ENCODE peak calls at places on chromosomes 4 and X, in four cellular contexts. One of them, this sample, is unnamed.

GRCh38 chr4:185792384-185793146 is 19.4 kb downstream of the SORBS2 start:
- DNase-seq in tibial nerve: no peak
- DNase-seq in Peyer's patch: no peak
- DNase-seq in sigmoid colon: no peak
- DNase-seq in this sample: no peak

GRCh38 chr4:26987191-26987590 is 126.5 kb downstream of the STIM2 start:
- DNase-seq in sigmoid colon: no peak
- DNase-seq in tibial nerve: no peak
- DNase-seq in Peyer's patch: no peak
- DNase-seq in this sample: no peak

GRCh38 chr4:24260133-24260532 is 324.2 kb downstream of the DHX15 start:
- DNase-seq in sigmoid colon: no peak
- DNase-seq in tibial nerve: no peak
- DNase-seq in Peyer's patch: no peak
- DNase-seq in this sample: no peak

GRCh38 chr4:156496797-156497196 is 474.8 kb downstream of the PDGFC start:
- DNase-seq in Peyer's patch: no peak
- DNase-seq in sigmoid colon: no peak
- DNase-seq in tibial nerve: no peak
- DNase-seq in this sample: no peak

GRCh38 chr4:173301518-173302201 is 32.5 kb downstream of the HMGB2 start:
- DNase-seq in sigmoid colon: no peak
- DNase-seq in Peyer's patch: no peak
- DNase-seq in tibial nerve: no peak
- DNase-seq in this sample: no peak

GRCh38 chr4:2785613-2786012 is 7.3 kb upstream of the SH3BP2 start:
- DNase-seq in sigmoid colon: peak
- DNase-seq in Peyer's patch: no peak
- DNase-seq in tibial nerve: peak
- DNase-seq in this sample: peak

GRCh38 chr4:164536829-164537228 is 217.1 kb upstream of the SMIM31 start:
- DNase-seq in sigmoid colon: no peak
- DNase-seq in Peyer's patch: no peak
- DNase-seq in tibial nerve: no peak
- DNase-seq in this sample: no peak

GRCh38 chrX:150575415-150575814 is 7.0 kb downstream of the MTM1 start:
- DNase-seq in tibial nerve: no peak
- DNase-seq in Peyer's patch: no peak
- DNase-seq in sigmoid colon: no peak
- DNase-seq in this sample: no peak

GRCh38 chr4:69881173-69881773 is 21.3 kb upstream of the SULT1E1 start:
- DNase-seq in sigmoid colon: no peak
- DNase-seq in tibial nerve: no peak
- DNase-seq in Peyer's patch: no peak
- DNase-seq in this sample: no peak

GRCh38 chrX:40094041-40094899 is 3.5 kb downstream of the BCOR start:
- DNase-seq in tibial nerve: no peak
- DNase-seq in Peyer's patch: peak
- DNase-seq in sigmoid colon: peak
- DNase-seq in this sample: peak

GRCh38 chr4:172543249-172543648 is 625.4 kb upstream of the GALNT7 start:
- DNase-seq in Peyer's patch: no peak
- DNase-seq in sigmoid colon: no peak
- DNase-seq in tibial nerve: no peak
- DNase-seq in this sample: no peak

GRCh38 chr4:20272411-20272872 is 20.7 kb downstream of the SLIT2 start:
- DNase-seq in sigmoid colon: no peak
- DNase-seq in tibial nerve: no peak
- DNase-seq in Peyer's patch: no peak
- DNase-seq in this sample: no peak

GRCh38 chr4:94175553-94176260 is 32.0 kb upstream of the SMARCAD1 start:
- DNase-seq in Peyer's patch: no peak
- DNase-seq in sigmoid colon: no peak
- DNase-seq in tibial nerve: no peak
- DNase-seq in this sample: no peak

GRCh38 chr4:41792166-41792565 is 43.6 kb upstream of the PHOX2B start:
- DNase-seq in tibial nerve: no peak
- DNase-seq in Peyer's patch: no peak
- DNase-seq in sigmoid colon: no peak
- DNase-seq in this sample: no peak

GRCh38 chrX:85244411-85245210 is 820 bp downstream of the ZNF711 start:
- DNase-seq in Peyer's patch: no peak
- DNase-seq in sigmoid colon: no peak
- DNase-seq in tibial nerve: no peak
- DNase-seq in this sample: peak

GRCh38 chr4:99324978-99325377 is 3.8 kb upstream of the ADH1B start:
- DNase-seq in sigmoid colon: peak
- DNase-seq in tibial nerve: peak
- DNase-seq in Peyer's patch: no peak
- DNase-seq in this sample: no peak

GRCh38 chr4:99323761-99324160 is 2.6 kb upstream of the ADH1B start:
- DNase-seq in sigmoid colon: peak
- DNase-seq in Peyer's patch: no peak
- DNase-seq in tibial nerve: no peak
- DNase-seq in this sample: no peak

GRCh38 chr4:99324361-99324760 is 3.2 kb upstream of the ADH1B start:
- DNase-seq in Peyer's patch: no peak
- DNase-seq in tibial nerve: no peak
- DNase-seq in sigmoid colon: no peak
- DNase-seq in this sample: no peak

GRCh38 chr4:99317354-99317753 is 3.8 kb downstream of the ADH1B start:
- DNase-seq in Peyer's patch: no peak
- DNase-seq in tibial nerve: no peak
- DNase-seq in sigmoid colon: no peak
- DNase-seq in this sample: no peak

DNA sequence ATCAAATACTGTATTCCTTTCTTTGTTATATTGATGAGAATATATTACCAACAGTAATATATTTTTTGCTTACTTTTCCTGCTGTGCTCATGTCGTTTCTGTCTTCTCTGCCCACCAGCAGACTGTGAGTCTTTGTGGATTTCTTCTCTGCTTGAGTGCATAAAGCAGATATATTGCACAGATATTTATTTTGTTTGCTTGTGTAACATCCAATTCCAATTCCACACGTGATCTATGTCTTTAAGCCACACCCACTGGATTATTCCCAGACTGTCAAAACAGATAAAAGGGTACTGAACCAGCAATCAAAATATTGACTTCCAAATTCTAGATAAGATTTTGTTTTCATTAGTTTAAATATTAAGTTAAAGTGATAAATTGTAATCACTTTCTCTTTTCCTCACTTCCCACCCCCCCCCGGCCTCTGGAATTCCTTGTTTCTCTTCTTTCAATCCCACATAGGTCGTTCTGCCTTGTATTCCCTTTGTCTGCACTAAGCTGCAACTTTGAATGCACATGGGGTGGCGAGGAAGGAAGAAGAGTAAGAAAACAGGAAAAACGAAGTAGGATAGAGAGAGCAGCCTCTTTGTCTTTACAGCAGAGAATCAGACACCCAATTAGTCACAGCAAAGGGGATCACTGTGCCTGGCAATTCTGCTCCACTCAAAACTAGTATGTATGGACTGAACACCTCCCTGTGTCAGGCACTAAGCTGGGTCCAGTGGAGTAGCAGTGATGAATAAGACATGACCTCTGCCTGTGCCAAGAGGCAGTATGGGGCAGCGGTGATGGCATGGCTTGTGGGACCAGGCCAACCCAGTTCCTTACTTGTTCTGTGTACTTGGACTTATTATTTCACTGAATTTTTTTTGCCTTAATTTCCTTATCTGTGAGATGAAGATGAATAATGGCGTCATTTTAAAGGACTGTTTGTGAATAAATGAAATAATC is at the start of gene ADH1B:
- DNase-seq in sigmoid colon: no peak
- DNase-seq in tibial nerve: no peak
- DNase-seq in Peyer's patch: no peak
- DNase-seq in this sample: no peak
- H3K4me3 ChIP-seq in sigmoid colon: peak
- H3K4me3 ChIP-seq in tibial nerve: peak
- H3K4me3 ChIP-seq in Peyer's patch: peak
- H3K4me3 ChIP-seq in this sample: peak

GRCh38 chrX:47581731-47582647 is at the start of gene TIMP1:
- DNase-seq in tibial nerve: peak
- DNase-seq in sigmoid colon: peak
- DNase-seq in Peyer's patch: peak
- DNase-seq in this sample: peak
- TF ChIP-seq POLR2A in tibial nerve: no peak
- TF ChIP-seq POLR2A in sigmoid colon: no peak
- TF ChIP-seq POLR2A in Peyer's patch: no peak
- TF ChIP-seq POLR2A in this sample: no peak

GRCh38 chr4:74420863-74421262 is 24.1 kb upstream of the AREG start:
- DNase-seq in tibial nerve: no peak
- DNase-seq in Peyer's patch: no peak
- DNase-seq in sigmoid colon: no peak
- DNase-seq in this sample: no peak

GRCh38 chr4:74426101-74426500 is 18.8 kb upstream of the AREG start:
- DNase-seq in Peyer's patch: no peak
- DNase-seq in tibial nerve: no peak
- DNase-seq in sigmoid colon: no peak
- DNase-seq in this sample: no peak

GRCh38 chr4:74428278-74428677 is 16.7 kb upstream of the AREG start:
- DNase-seq in sigmoid colon: no peak
- DNase-seq in Peyer's patch: no peak
- DNase-seq in tibial nerve: no peak
- DNase-seq in this sample: no peak

GRCh38 chr4:74423101-74423500 is 21.8 kb upstream of the AREG start:
- DNase-seq in sigmoid colon: no peak
- DNase-seq in Peyer's patch: no peak
- DNase-seq in tibial nerve: no peak
- DNase-seq in this sample: no peak

DNA sequence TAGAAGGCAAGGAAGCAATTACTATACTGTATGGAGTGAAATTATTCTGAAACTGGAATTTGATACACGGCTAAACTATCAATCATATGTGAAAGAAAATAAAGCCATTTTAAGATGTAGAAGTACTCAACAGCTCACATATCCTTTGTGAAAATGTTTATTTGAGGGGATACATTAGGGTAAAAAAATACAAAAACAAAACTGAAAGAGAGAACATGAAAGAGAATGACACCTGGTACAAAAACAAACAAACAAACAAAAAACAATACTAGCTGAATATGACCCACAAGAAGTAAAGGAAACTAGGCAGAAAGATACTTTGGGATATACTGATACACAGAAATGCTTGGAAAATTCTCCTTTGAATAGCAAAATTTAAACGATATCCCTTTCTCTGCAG is 20.8 kb upstream of the AREG start:
- DNase-seq in tibial nerve: no peak
- DNase-seq in Peyer's patch: no peak
- DNase-seq in sigmoid colon: no peak
- DNase-seq in this sample: no peak
- H3K4me3 ChIP-seq in tibial nerve: no peak
- H3K4me3 ChIP-seq in Peyer's patch: no peak
- H3K4me3 ChIP-seq in sigmoid colon: no peak
- H3K4me3 ChIP-seq in this sample: no peak

GRCh38 chrX:154378799-154379568 is at the start of gene EMD:
- DNase-seq in tibial nerve: peak
- DNase-seq in sigmoid colon: peak
- DNase-seq in Peyer's patch: peak
- DNase-seq in this sample: peak
- TF ChIP-seq POLR2A in tibial nerve: peak
- TF ChIP-seq POLR2A in sigmoid colon: peak
- TF ChIP-seq POLR2A in Peyer's patch: peak
- TF ChIP-seq POLR2A in this sample: no peak